ENCODE peak calls at places on chromosomes 16 and 17, in five cellular contexts. L is T follicular helper cell, C is B cell, N is stomach, W is H7. K is an unnamed sample.

GRCh38 chr16:53357208-53357586 is 77.1 kb upstream of the RBL2 start:
- DNase-seq in L (no peak), N (no peak), W (no peak), C (no peak), K (no peak)

GRCh38 chr16:1642148-1642547 is 30.0 kb downstream of the CRAMP1 start:
- DNase-seq in L (no peak), W (no peak), C (no peak), N (no peak), K (no peak)

GRCh38 chr17:81396722-81397313 is 1.6 kb downstream of the BAHCC1 start:
- DNase-seq in C (peak; percentile 66), W (peak; percentile 90), N (peak; percentile 56), L (peak; percentile 20), K (no peak)

GRCh38 chr16:4910828-4911227 is 26.1 kb downstream of the PPL start:
- DNase-seq in N (no peak), W (no peak), C (no peak), L (no peak), K (no peak)

GRCh38 chr16:85750021-85750826 is 672 bp downstream of the C16orf74 start:
- DNase-seq in N (peak; percentile 36), C (peak; percentile 73), W (peak; percentile 86), L (no peak), K (peak; percentile 64)

GRCh38 chr17:15268003-15268402 is 2.9 kb upstream of the PMP22 start:
- DNase-seq in N (no peak), W (no peak), L (no peak), C (no peak), K (no peak)

GRCh38 chr17:27861979-27862378 is 31.2 kb downstream of the LYRM9 start:
- DNase-seq in N (no peak), C (no peak), L (no peak), W (no peak), K (no peak)

GRCh38 chr16:67317853-67318252 is 8.7 kb downstream of the KCTD19 start:
- DNase-seq in L (no peak), W (no peak), C (no peak), N (no peak), K (no peak)

GRCh38 chr16:9610727-9611126 is 519.3 kb downstream of the HAPSTR1 start:
- DNase-seq in N (no peak), L (no peak), W (no peak), C (no peak), K (no peak)

GRCh38 chr17:78616946-78617345 is 39.8 kb upstream of the DNAH17 start:
- DNase-seq in L (no peak), W (no peak), N (no peak), C (no peak), K (no peak)

GRCh38 chr17:2081564-2081963 is 26.7 kb downstream of the HIC1 start:
- DNase-seq in N (no peak), C (no peak), W (no peak), L (no peak), K (no peak)

GRCh38 chr16:58614212-58614611 is 15.4 kb downstream of the CNOT1 start:
- DNase-seq in W (no peak), L (no peak), C (no peak), N (no peak), K (no peak)

GRCh38 chr17:32483451-32484019 is 3.3 kb upstream of the CDK5R1 start:
- DNase-seq in L (no peak), C (peak; percentile 69), W (peak; percentile 91), N (peak; percentile 42), K (peak; percentile 79)

GRCh38 chr17:40551091-40551873 is 14.0 kb downstream of the CCR7 start:
- DNase-seq in C (no peak), W (peak; percentile 18), N (peak; percentile 41), L (no peak), K (no peak)

GRCh38 chr16:20051611-20052010 is 22.1 kb downstream of the GPR139 start:
- DNase-seq in C (no peak), L (no peak), W (no peak), N (no peak), K (no peak)

GRCh38 chr17:31623990-31624389 is 232.5 kb downstream of the RAB11FIP4 start:
- DNase-seq in L (no peak), C (no peak), W (no peak), N (no peak), K (no peak)

GRCh38 chr16:53094013-53094630 is 39.3 kb downstream of the CHD9 start:
- DNase-seq in W (no peak), L (no peak), C (peak; percentile 70), N (peak; percentile 82), K (peak; percentile 18)

GRCh38 chr17:72465191-72466024 is 344.6 kb downstream of the SOX9 start:
- DNase-seq in W (no peak), C (no peak), L (no peak), N (peak; percentile 62), K (no peak)

GRCh38 chr16:88647178-88648070 is 3.4 kb downstream of the CYBA start:
- DNase-seq in L (no peak), C (no peak), N (no peak), W (no peak), K (no peak)

K was measured in germinal center.